ENCODE peak calls at places on chromosomes 4 and X, in five cellular contexts. J is H9, F is mesendoderm, R is IMR-90, O is mesenchymal stem cell. C is an unnamed sample.
A peak's percentile ranks its signal among the peaks of the same experiment; 100 is the strongest.

GRCh38 chrX:72029473-72030411 is 102.0 kb downstream of the RTL5 start:
- DNase-seq in J (peak; percentile 23), F (no peak), R (peak; percentile 90), O (peak; percentile 79), C (no peak)

GRCh38 chr4:38125816-38126215 is 165.6 kb downstream of the PTTG2 start:
- DNase-seq in J (no peak), F (no peak), R (peak; percentile 60), O (no peak), C (no peak)

GRCh38 chr4:77219266-77219665 is 62.3 kb downstream of the CCNG2 start:
- DNase-seq in J (no peak), F (no peak), R (no peak), O (no peak), C (no peak)

GRCh38 chr4:3716034-3716875 is 49.9 kb upstream of the ADRA2C start:
- DNase-seq in J (no peak), F (no peak), R (no peak), O (no peak), C (no peak)

GRCh38 chr4:46781434-46782092 is 127.5 kb downstream of the COX7B2 start:
- DNase-seq in J (no peak), F (no peak), R (no peak), O (no peak), C (no peak)

GRCh38 chr4:41257257-41257900 is 651 bp downstream of the UCHL1 start:
- DNase-seq in J (peak; percentile 61), F (peak; percentile 66), R (peak; percentile 52), O (peak; percentile 69), C (peak; percentile 53)

GRCh38 chr4:158020175-158020574 is 152.7 kb downstream of the GASK1B start:
- DNase-seq in J (no peak), F (peak; percentile 56), R (peak; percentile 96), O (peak; percentile 93), C (no peak)

GRCh38 chr4:89275587-89275986 is 32.0 kb downstream of the GPRIN3 start:
- DNase-seq in J (no peak), F (no peak), R (no peak), O (no peak), C (no peak)

GRCh38 chrX:76148753-76149152 is 24.1 kb upstream of the PBDC1 start:
- DNase-seq in J (peak; percentile 26), F (peak; percentile 33), R (peak; percentile 33), O (peak; percentile 55), C (no peak)

GRCh38 chrX:29962061-29962460 is 253.3 kb upstream of the MAGEB2 start:
- DNase-seq in J (no peak), F (no peak), R (no peak), O (no peak), C (no peak)

GRCh38 chr4:176261018-176261417 is 8.0 kb downstream of the ASB5 start:
- DNase-seq in J (no peak), F (no peak), R (no peak), O (no peak), C (no peak)

GRCh38 chr4:101346312-101346561 is 1.1 kb downstream of the PPP3CA start:
- DNase-seq in J (no peak), F (no peak), R (no peak), O (no peak), C (no peak)

GRCh38 chrX:45447995-45448394 is 247.3 kb upstream of the DIPK2B start:
- DNase-seq in J (no peak), F (no peak), R (no peak), O (no peak), C (no peak)

GRCh38 chr4:8023696-8024033 is 84.0 kb upstream of the AFAP1 start:
- DNase-seq in J (no peak), F (no peak), R (no peak), O (no peak), C (no peak)

DNA sequence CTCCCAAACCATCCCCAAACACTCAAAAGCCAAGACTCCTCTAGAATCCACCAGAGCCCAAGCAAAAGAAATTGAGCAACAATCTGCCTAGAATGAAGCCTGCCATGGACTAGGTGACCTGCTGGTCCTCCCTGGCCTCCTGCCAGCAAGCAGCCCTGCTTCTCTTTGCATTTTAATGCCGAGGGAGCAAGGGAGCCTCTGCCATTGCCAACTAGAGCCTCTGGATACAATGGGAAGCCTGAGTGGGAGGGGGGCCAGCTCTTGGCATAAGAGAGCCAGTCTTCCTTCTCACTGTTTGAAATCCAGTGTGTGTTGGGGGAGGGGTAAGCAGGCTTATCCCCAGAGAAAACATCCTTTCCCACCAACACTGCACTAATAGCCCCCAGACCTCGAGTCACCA is 1.5 kb upstream of the GDPD2 start:
- DNase-seq in J (peak; percentile 64), F (peak; percentile 5), R (no peak), O (no peak), C (no peak)
- H2BK5ac ChIP-seq in J (no peak overlapping the region), F (no peak overlapping the region), R (no peak overlapping the region), O (no peak overlapping the region), C (no peak overlapping the region)

GRCh38 chr4:70836081-70836480 is 3.6 kb downstream of the GRSF1 start:
- DNase-seq in J (no peak), F (no peak), R (no peak), O (no peak), C (no peak)
- H2BK5ac ChIP-seq in J (no peak overlapping the region), F (no peak overlapping the region), R (no peak overlapping the region), O (no peak overlapping the region), C (no peak overlapping the region)

DNA sequence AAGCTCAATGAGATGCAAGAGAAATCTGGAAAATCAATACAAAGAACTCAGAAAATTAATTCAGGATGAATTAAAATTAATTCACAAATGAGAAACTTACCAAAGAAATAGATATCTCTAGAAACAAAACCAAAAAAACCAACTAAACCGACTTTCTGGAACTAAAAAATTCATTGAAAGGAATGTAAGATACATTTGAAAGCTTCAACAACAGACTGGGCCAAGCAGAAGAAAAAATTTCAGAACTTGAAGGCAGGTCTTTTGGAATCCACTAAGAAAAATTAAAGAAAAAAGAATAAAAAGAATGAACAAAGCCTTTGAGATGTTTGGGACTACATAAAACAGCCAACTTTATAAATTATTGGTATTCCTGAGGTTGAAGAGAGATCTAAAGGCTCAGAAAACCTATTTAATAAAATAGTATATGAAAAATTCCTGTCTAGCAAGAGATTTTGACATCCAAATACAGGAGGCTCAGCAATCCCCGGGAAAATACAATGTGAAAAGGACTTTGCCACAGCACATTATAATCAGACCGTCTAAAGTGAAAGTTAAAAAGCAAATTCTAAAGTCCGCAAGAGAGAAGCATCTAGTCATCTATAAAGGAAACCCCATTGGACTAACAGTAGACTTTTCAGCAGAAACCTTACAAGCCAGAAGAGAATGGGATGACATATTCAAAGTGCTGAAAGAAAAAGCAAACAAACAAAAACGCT is 44.2 kb downstream of the NAT8L start:
- DNase-seq in J (no peak), F (no peak), R (no peak), O (no peak), C (no peak)
- H2BK5ac ChIP-seq in J (no peak overlapping the region), F (no peak overlapping the region), R (no peak overlapping the region), O (no peak overlapping the region), C (no peak overlapping the region)

DNA sequence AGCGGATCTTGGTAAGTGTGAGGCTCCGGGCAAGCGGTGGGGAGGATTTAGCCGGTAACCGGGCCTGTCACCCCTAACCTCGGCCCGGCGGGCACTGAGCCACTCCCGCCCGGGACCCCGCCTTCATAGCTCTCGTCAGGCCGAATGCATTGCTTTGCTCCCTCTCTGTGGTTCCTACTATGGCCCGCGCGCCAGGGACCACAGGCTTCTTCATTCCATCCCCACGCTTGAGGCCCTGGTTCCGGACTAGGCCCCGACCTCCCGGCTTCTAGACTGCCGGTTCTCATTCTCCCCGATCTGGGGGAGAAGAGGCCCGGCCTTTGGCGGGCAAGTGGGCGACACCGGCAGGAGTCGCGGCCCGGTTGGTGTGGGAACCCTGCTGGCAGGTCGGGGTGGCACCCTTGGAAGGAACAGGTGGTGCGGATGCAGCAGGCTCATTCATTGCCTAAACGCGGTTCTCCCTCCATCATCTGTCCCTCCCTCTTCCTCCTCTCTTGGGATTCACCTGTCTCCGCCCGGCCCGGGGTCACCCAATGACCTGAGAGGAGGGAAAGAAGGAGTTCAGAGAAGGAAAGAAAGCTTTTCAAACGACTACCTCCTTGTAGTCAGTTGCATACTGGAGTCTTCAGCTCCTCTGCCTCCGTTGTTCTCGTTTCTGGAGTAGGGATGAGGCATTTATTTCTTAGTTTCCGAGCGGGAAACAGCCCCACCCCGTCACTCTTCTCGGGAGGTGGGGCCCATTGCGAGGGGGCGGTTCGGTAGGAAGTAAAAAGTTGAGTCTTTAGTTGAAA is at the start of gene NDUFC1:
- DNase-seq in J (peak; percentile 61), F (peak; percentile 76), R (peak; percentile 35), O (peak; percentile 73), C (no peak)
- H2BK5ac ChIP-seq in J (no peak within 1 kb of the TSS), F (no peak within 1 kb of the TSS), R (peak within 1 kb of the TSS; percentile 59), O (peak within 1 kb of the TSS; percentile 3), C (peak within 1 kb of the TSS; percentile 62)

GRCh38 chrX:47571896-47572295 is 10.3 kb upstream of the TIMP1 start:
- DNase-seq in J (no peak), F (no peak), R (no peak), O (no peak), C (no peak)

GRCh38 chrX:47574096-47574553 is 8.1 kb upstream of the TIMP1 start:
- DNase-seq in J (no peak), F (no peak), R (no peak), O (peak; percentile 41), C (no peak)

GRCh38 chrX:47574609-47575325 is 7.5 kb upstream of the TIMP1 start:
- DNase-seq in J (no peak), F (peak; percentile 64), R (no peak), O (peak; percentile 48), C (no peak)

GRCh38 chrX:47572773-47573333 is 9.4 kb upstream of the TIMP1 start:
- DNase-seq in J (peak; percentile 53), F (no peak), R (no peak), O (no peak), C (no peak)

GRCh38 chrX:47573334-47574095 is 8.7 kb upstream of the TIMP1 start:
- DNase-seq in J (peak; percentile 87), F (peak; percentile 93), R (peak; percentile 73), O (peak; percentile 43), C (peak; percentile 54)
- H2BK5ac ChIP-seq in J (no peak overlapping the region), F (peak overlapping the region; percentile 80), R (peak overlapping the region; percentile 27), O (no peak overlapping the region), C (peak overlapping the region; percentile 39)

GRCh38 chrX:50711907-50712306 is 102.1 kb downstream of the SHROOM4 start:
- DNase-seq in J (no peak), F (no peak), R (no peak), O (no peak), C (no peak)

GRCh38 chrX:50704987-50705386 is 109.0 kb downstream of the SHROOM4 start:
- DNase-seq in J (no peak), F (no peak), R (no peak), O (peak; percentile 37), C (no peak)

GRCh38 chrX:50704360-50704759 is 109.6 kb downstream of the SHROOM4 start:
- DNase-seq in J (no peak), F (no peak), R (peak; percentile 33), O (peak; percentile 33), C (no peak)

GRCh38 chrX:50707376-50707775 is 106.6 kb downstream of the SHROOM4 start:
- DNase-seq in J (no peak), F (no peak), R (no peak), O (no peak), C (no peak)

GRCh38 chrX:50707955-50708694 is 105.9 kb downstream of the SHROOM4 start:
- DNase-seq in J (no peak), F (no peak), R (no peak), O (no peak), C (no peak)
- H2BK5ac ChIP-seq in J (no peak overlapping the region), F (no peak overlapping the region), R (no peak overlapping the region), O (no peak overlapping the region), C (no peak overlapping the region)